ENCODE peak calls at places on chromosomes 5 and 9, in four cellular contexts. One of them, this sample, is unnamed.

GRCh38 chr5:155833282-155833681 is 493.7 kb upstream of the SGCD start:
- DNase-seq in C1 segment of cervical spinal cord: no peak
- DNase-seq in HuH-7: no peak
- DNase-seq in Ammon's horn: no peak
- DNase-seq in this sample: no peak

GRCh38 chr5:1973391-1974013 is 90.8 kb upstream of the IRX4 start:
- DNase-seq in C1 segment of cervical spinal cord: no peak
- DNase-seq in HuH-7: no peak
- DNase-seq in Ammon's horn: no peak
- DNase-seq in this sample: no peak

GRCh38 chr5:52988335-52989024 is 672 bp upstream of the ITGA2 start:
- DNase-seq in C1 segment of cervical spinal cord: no peak
- DNase-seq in HuH-7: no peak
- DNase-seq in Ammon's horn: no peak
- DNase-seq in this sample: no peak

GRCh38 chr9:76433851-76434250 is 25.1 kb upstream of the GCNT1 start:
- DNase-seq in C1 segment of cervical spinal cord: no peak
- DNase-seq in HuH-7: no peak
- DNase-seq in Ammon's horn: no peak
- DNase-seq in this sample: no peak

GRCh38 chr5:56686337-56687198 is 128.8 kb upstream of the MAP3K1 start:
- DNase-seq in C1 segment of cervical spinal cord: no peak
- DNase-seq in HuH-7: no peak
- DNase-seq in Ammon's horn: no peak
- DNase-seq in this sample: no peak

GRCh38 chr5:178612299-178612698 is 14.6 kb downstream of the CLK4 start:
- DNase-seq in C1 segment of cervical spinal cord: no peak
- DNase-seq in HuH-7: no peak
- DNase-seq in Ammon's horn: no peak
- DNase-seq in this sample: no peak

GRCh38 chr9:94161673-94162072 is 77.4 kb downstream of the PTPDC1 start:
- DNase-seq in C1 segment of cervical spinal cord: no peak
- DNase-seq in HuH-7: no peak
- DNase-seq in Ammon's horn: no peak
- DNase-seq in this sample: no peak

GRCh38 chr5:103526164-103526915 is 36.2 kb downstream of the NUDT12 start:
- DNase-seq in C1 segment of cervical spinal cord: no peak
- DNase-seq in HuH-7: no peak
- DNase-seq in Ammon's horn: no peak
- DNase-seq in this sample: no peak

GRCh38 chr5:132258102-132259060 is 885 bp downstream of the PDLIM4 start:
- DNase-seq in C1 segment of cervical spinal cord: no peak
- DNase-seq in HuH-7: no peak
- DNase-seq in Ammon's horn: no peak
- DNase-seq in this sample: no peak

GRCh38 chr9:93267091-93267541 is 83.2 kb downstream of the WNK2 start:
- DNase-seq in C1 segment of cervical spinal cord: no peak
- DNase-seq in HuH-7: no peak
- DNase-seq in Ammon's horn: no peak
- DNase-seq in this sample: no peak

GRCh38 chr9:135043345-135043744 is 44.1 kb upstream of the OLFM1 start:
- DNase-seq in C1 segment of cervical spinal cord: no peak
- DNase-seq in HuH-7: no peak
- DNase-seq in Ammon's horn: no peak
- DNase-seq in this sample: no peak

GRCh38 chr5:38207343-38207742 is 51.0 kb upstream of the EGFLAM start:
- DNase-seq in C1 segment of cervical spinal cord: no peak
- DNase-seq in HuH-7: peak
- DNase-seq in Ammon's horn: no peak
- DNase-seq in this sample: no peak

GRCh38 chr9:35096035-35096849 is at the start of gene PIGO:
- DNase-seq in C1 segment of cervical spinal cord: peak
- DNase-seq in HuH-7: peak
- DNase-seq in Ammon's horn: peak
- DNase-seq in this sample: peak

GRCh38 chr5:2288466-2288865 is 405.7 kb upstream of the IRX4 start:
- DNase-seq in C1 segment of cervical spinal cord: no peak
- DNase-seq in HuH-7: no peak
- DNase-seq in Ammon's horn: no peak
- DNase-seq in this sample: no peak

GRCh38 chr5:162160401-162160800 is 92.8 kb downstream of the GABRG2 start:
- DNase-seq in C1 segment of cervical spinal cord: no peak
- DNase-seq in HuH-7: no peak
- DNase-seq in Ammon's horn: no peak
- DNase-seq in this sample: no peak

GRCh38 chr9:129317179-129318011 is 139.3 kb upstream of the IER5L start:
- DNase-seq in C1 segment of cervical spinal cord: no peak
- DNase-seq in HuH-7: peak
- DNase-seq in Ammon's horn: no peak
- DNase-seq in this sample: no peak

GRCh38 chr5:173764321-173765029 is 123.7 kb upstream of the CPEB4 start:
- DNase-seq in C1 segment of cervical spinal cord: no peak
- DNase-seq in HuH-7: peak
- DNase-seq in Ammon's horn: no peak
- DNase-seq in this sample: no peak

GRCh38 chr9:136978073-136978864 is 965 bp downstream of the PTGDS start:
- DNase-seq in C1 segment of cervical spinal cord: peak
- DNase-seq in HuH-7: peak
- DNase-seq in Ammon's horn: peak
- DNase-seq in this sample: peak

GRCh38 chr9:35110327-35110758 is 5.3 kb downstream of the ATOSB start:
- DNase-seq in C1 segment of cervical spinal cord: peak
- DNase-seq in HuH-7: no peak
- DNase-seq in Ammon's horn: peak
- DNase-seq in this sample: no peak

GRCh38 chr5:1212881-1213280 is 11.5 kb downstream of the SLC6A19 start:
- DNase-seq in C1 segment of cervical spinal cord: no peak
- DNase-seq in HuH-7: no peak
- DNase-seq in Ammon's horn: no peak
- DNase-seq in this sample: no peak

This sample was measured in NCI-H1436.